ENCODE peak calls at places on chromosomes 2 and 18, in five cellular contexts. One of them, this sample, is unnamed.

GRCh38 chr2:216626875-216627245 is 6.4 kb upstream of the IGFBP2 start:
- DNase-seq in right lobe of liver: no peak
- DNase-seq in pancreas: no peak
- DNase-seq in IMR-90: no peak
- DNase-seq in neural progenitor cell: no peak
- DNase-seq in this sample: no peak

GRCh38 chr18:64747803-64748202 is 598.9 kb upstream of the LINC00305 start:
- DNase-seq in right lobe of liver: no peak
- DNase-seq in pancreas: no peak
- DNase-seq in IMR-90: no peak
- DNase-seq in neural progenitor cell: peak; percentile 39
- DNase-seq in this sample: no peak

GRCh38 chr2:76688732-76689131 is 833.4 kb downstream of the LRRTM4 start:
- DNase-seq in right lobe of liver: no peak
- DNase-seq in pancreas: no peak
- DNase-seq in IMR-90: no peak
- DNase-seq in neural progenitor cell: no peak
- DNase-seq in this sample: no peak

GRCh38 chr2:45134014-45134413 is 124.8 kb upstream of the SIX2 start:
- DNase-seq in right lobe of liver: no peak
- DNase-seq in pancreas: no peak
- DNase-seq in IMR-90: no peak
- DNase-seq in neural progenitor cell: no peak
- DNase-seq in this sample: no peak

GRCh38 chr2:53740170-53740569 is 27.4 kb upstream of the CHAC2 start:
- DNase-seq in right lobe of liver: no peak
- DNase-seq in pancreas: no peak
- DNase-seq in IMR-90: peak; percentile 64
- DNase-seq in neural progenitor cell: peak; percentile 20
- DNase-seq in this sample: no peak

GRCh38 chr2:35428548-35428947 is 927.0 kb upstream of the CRIM1 start:
- DNase-seq in right lobe of liver: no peak
- DNase-seq in pancreas: peak; percentile 30
- DNase-seq in IMR-90: no peak
- DNase-seq in neural progenitor cell: peak; percentile 60
- DNase-seq in this sample: no peak

GRCh38 chr18:25921677-25922421 is 168.6 kb downstream of the SS18 start:
- DNase-seq in right lobe of liver: no peak
- DNase-seq in pancreas: no peak
- DNase-seq in IMR-90: peak; percentile 20
- DNase-seq in neural progenitor cell: peak; percentile 39
- DNase-seq in this sample: no peak

GRCh38 chr18:35478520-35479435 is 19.0 kb downstream of the INO80C start:
- DNase-seq in right lobe of liver: peak; percentile 37
- DNase-seq in pancreas: no peak
- DNase-seq in IMR-90: peak; percentile 86
- DNase-seq in neural progenitor cell: no peak
- DNase-seq in this sample: no peak

GRCh38 chr2:37706784-37707183 is 35.3 kb upstream of the CDC42EP3 start:
- DNase-seq in right lobe of liver: no peak
- DNase-seq in pancreas: no peak
- DNase-seq in IMR-90: no peak
- DNase-seq in neural progenitor cell: no peak
- DNase-seq in this sample: no peak

GRCh38 chr18:10035306-10035991 is 121.6 kb downstream of the VAPA start:
- DNase-seq in right lobe of liver: no peak
- DNase-seq in pancreas: peak; percentile 81
- DNase-seq in IMR-90: no peak
- DNase-seq in neural progenitor cell: no peak
- DNase-seq in this sample: no peak

GRCh38 chr2:21710496-21710895 is 586.7 kb downstream of the TDRD15 start:
- DNase-seq in right lobe of liver: no peak
- DNase-seq in pancreas: no peak
- DNase-seq in IMR-90: no peak
- DNase-seq in neural progenitor cell: no peak
- DNase-seq in this sample: no peak

GRCh38 chr2:8627692-8628085 is 54.2 kb upstream of the ID2 start:
- DNase-seq in right lobe of liver: peak; percentile 76
- DNase-seq in pancreas: no peak
- DNase-seq in IMR-90: no peak
- DNase-seq in neural progenitor cell: no peak
- DNase-seq in this sample: no peak

GRCh38 chr18:37403788-37404187 is 161.8 kb downstream of the CELF4 start:
- DNase-seq in right lobe of liver: no peak
- DNase-seq in pancreas: no peak
- DNase-seq in IMR-90: no peak
- DNase-seq in neural progenitor cell: no peak
- DNase-seq in this sample: no peak

GRCh38 chr2:228689049-228689448 is 507.6 kb upstream of the SPHKAP start:
- DNase-seq in right lobe of liver: no peak
- DNase-seq in pancreas: no peak
- DNase-seq in IMR-90: no peak
- DNase-seq in neural progenitor cell: peak; percentile 80
- DNase-seq in this sample: no peak

GRCh38 chr2:119126650-119127049 is 31.9 kb downstream of the C1QL2 start:
- DNase-seq in right lobe of liver: peak; percentile 41
- DNase-seq in pancreas: no peak
- DNase-seq in IMR-90: no peak
- DNase-seq in neural progenitor cell: peak; percentile 74
- DNase-seq in this sample: no peak

GRCh38 chr2:228417966-228418365 is 236.5 kb upstream of the SPHKAP start:
- DNase-seq in right lobe of liver: no peak
- DNase-seq in pancreas: no peak
- DNase-seq in IMR-90: no peak
- DNase-seq in neural progenitor cell: no peak
- DNase-seq in this sample: no peak

GRCh38 chr2:190815223-190815622 is 65.4 kb upstream of the GLS start:
- DNase-seq in right lobe of liver: no peak
- DNase-seq in pancreas: no peak
- DNase-seq in IMR-90: no peak
- DNase-seq in neural progenitor cell: no peak
- DNase-seq in this sample: no peak

GRCh38 chr2:236998250-236998649 is 87.4 kb upstream of the COPS8 start:
- DNase-seq in right lobe of liver: no peak
- DNase-seq in pancreas: no peak
- DNase-seq in IMR-90: peak; percentile 9
- DNase-seq in neural progenitor cell: no peak
- DNase-seq in this sample: no peak

GRCh38 chr2:142742301-142743214 is 134.9 kb upstream of the KYNU start:
- DNase-seq in right lobe of liver: no peak
- DNase-seq in pancreas: no peak
- DNase-seq in IMR-90: peak; percentile 91
- DNase-seq in neural progenitor cell: no peak
- DNase-seq in this sample: no peak

GRCh38 chr18:2948038-2948437 is 64.9 kb downstream of the LPIN2 start:
- DNase-seq in right lobe of liver: no peak
- DNase-seq in pancreas: peak; percentile 53
- DNase-seq in IMR-90: peak; percentile 58
- DNase-seq in neural progenitor cell: peak; percentile 16
- DNase-seq in this sample: no peak

GRCh38 chr2:43424262-43425207 is 171.3 kb downstream of the THADA start:
- DNase-seq in right lobe of liver: no peak
- DNase-seq in pancreas: no peak
- DNase-seq in IMR-90: no peak
- DNase-seq in neural progenitor cell: no peak
- DNase-seq in this sample: no peak

GRCh38 chr2:161209902-161210301 is 49.7 kb downstream of the TANK start:
- DNase-seq in right lobe of liver: no peak
- DNase-seq in pancreas: no peak
- DNase-seq in IMR-90: no peak
- DNase-seq in neural progenitor cell: no peak
- DNase-seq in this sample: no peak

GRCh38 chr18:30828700-30829099 is 213.8 kb downstream of the DSC3 start:
- DNase-seq in right lobe of liver: no peak
- DNase-seq in pancreas: no peak
- DNase-seq in IMR-90: no peak
- DNase-seq in neural progenitor cell: peak; percentile 18
- DNase-seq in this sample: no peak

GRCh38 chr2:240140511-240140910 is at the start of gene OTOS:
- DNase-seq in right lobe of liver: no peak
- DNase-seq in pancreas: no peak
- DNase-seq in IMR-90: no peak
- DNase-seq in neural progenitor cell: peak; percentile 52
- DNase-seq in this sample: no peak

GRCh38 chr2:144509548-144510205 is 10.2 kb downstream of the ZEB2 start:
- DNase-seq in right lobe of liver: no peak
- DNase-seq in pancreas: no peak
- DNase-seq in IMR-90: no peak
- DNase-seq in neural progenitor cell: no peak
- DNase-seq in this sample: no peak

GRCh38 chr2:41937464-41937861 is 110.4 kb upstream of the PKDCC start:
- DNase-seq in right lobe of liver: no peak
- DNase-seq in pancreas: no peak
- DNase-seq in IMR-90: peak; percentile 41
- DNase-seq in neural progenitor cell: peak; percentile 82
- DNase-seq in this sample: no peak

GRCh38 chr2:55014962-55015939 is 35.0 kb downstream of the RTN4 start:
- DNase-seq in right lobe of liver: no peak
- DNase-seq in pancreas: peak; percentile 25
- DNase-seq in IMR-90: peak; percentile 65
- DNase-seq in neural progenitor cell: peak; percentile 52
- DNase-seq in this sample: peak; percentile 45

GRCh38 chr2:118176601-118177000 is 88.3 kb downstream of the INSIG2 start:
- DNase-seq in right lobe of liver: no peak
- DNase-seq in pancreas: no peak
- DNase-seq in IMR-90: no peak
- DNase-seq in neural progenitor cell: no peak
- DNase-seq in this sample: no peak

GRCh38 chr2:147255812-147256211 is 589.0 kb upstream of the ACVR2A start:
- DNase-seq in right lobe of liver: no peak
- DNase-seq in pancreas: peak; percentile 25
- DNase-seq in IMR-90: no peak
- DNase-seq in neural progenitor cell: peak; percentile 6
- DNase-seq in this sample: no peak

GRCh38 chr2:241258505-241259160 is 56.8 kb downstream of the HDLBP start:
- DNase-seq in right lobe of liver: no peak
- DNase-seq in pancreas: no peak
- DNase-seq in IMR-90: no peak
- DNase-seq in neural progenitor cell: no peak
- DNase-seq in this sample: no peak

GRCh38 chr2:161031516-161031915 is 128.7 kb upstream of the TANK start:
- DNase-seq in right lobe of liver: no peak
- DNase-seq in pancreas: no peak
- DNase-seq in IMR-90: peak; percentile 39
- DNase-seq in neural progenitor cell: no peak
- DNase-seq in this sample: no peak

GRCh38 chr2:12417811-12418210 is 298.9 kb upstream of the TRIB2 start:
- DNase-seq in right lobe of liver: no peak
- DNase-seq in pancreas: no peak
- DNase-seq in IMR-90: no peak
- DNase-seq in neural progenitor cell: no peak
- DNase-seq in this sample: no peak

GRCh38 chr2:12416600-12416999 is 300.1 kb upstream of the TRIB2 start:
- DNase-seq in right lobe of liver: peak; percentile 50
- DNase-seq in pancreas: peak; percentile 27
- DNase-seq in IMR-90: peak; percentile 48
- DNase-seq in neural progenitor cell: peak; percentile 12
- DNase-seq in this sample: peak; percentile 33

DNA sequence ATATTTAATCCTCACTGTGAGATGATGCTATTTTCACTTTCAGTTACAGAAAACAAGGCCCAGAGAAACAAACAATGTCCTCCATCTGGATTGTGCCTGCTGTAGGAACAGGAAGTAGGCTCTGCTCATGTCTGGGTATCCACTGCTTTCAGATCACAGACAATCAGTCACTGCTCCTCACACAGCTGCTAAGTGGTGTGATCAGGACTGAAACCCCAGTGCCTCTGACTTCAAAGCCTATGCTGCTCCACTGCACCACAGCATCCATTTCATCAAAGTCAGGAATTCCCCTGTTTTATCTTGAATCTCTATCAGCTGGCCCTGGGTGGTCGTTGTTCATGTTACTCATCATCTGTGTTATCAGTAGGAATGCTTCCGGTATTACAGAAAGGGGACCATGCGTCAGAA is 303.8 kb upstream of the TRIB2 start:
- DNase-seq in right lobe of liver: no peak
- DNase-seq in pancreas: no peak
- DNase-seq in IMR-90: peak; percentile 81
- DNase-seq in neural progenitor cell: no peak
- DNase-seq in this sample: no peak
- TF ChIP-seq CTCF in right lobe of liver: no peak
- TF ChIP-seq CTCF in pancreas: no peak
- TF ChIP-seq CTCF in IMR-90: no peak
- TF ChIP-seq CTCF in neural progenitor cell: no peak
- TF ChIP-seq CTCF in this sample: no peak

GRCh38 chr2:26300234-26300641 is 45.7 kb upstream of the SELENOI start:
- DNase-seq in right lobe of liver: no peak
- DNase-seq in pancreas: no peak
- DNase-seq in IMR-90: peak; percentile 28
- DNase-seq in neural progenitor cell: no peak
- DNase-seq in this sample: no peak
- H3K27me3 ChIP-seq in right lobe of liver: no peaks in the 10 kb centered on the region
- H3K27me3 ChIP-seq in pancreas: no peaks in the 10 kb centered on the region
- H3K27me3 ChIP-seq in IMR-90: no peaks in the 10 kb centered on the region
- H3K27me3 ChIP-seq in neural progenitor cell: peaks cover 26% of the 10 kb centered on the region
- H3K27me3 ChIP-seq in this sample: no peaks in the 10 kb centered on the region

GRCh38 chr18:40938615-40939014 is 1016.4 kb upstream of the PIK3C3 start:
- DNase-seq in right lobe of liver: no peak
- DNase-seq in pancreas: no peak
- DNase-seq in IMR-90: no peak
- DNase-seq in neural progenitor cell: no peak
- DNase-seq in this sample: no peak

GRCh38 chr18:40939636-40940035 is 1015.4 kb upstream of the PIK3C3 start:
- DNase-seq in right lobe of liver: no peak
- DNase-seq in pancreas: no peak
- DNase-seq in IMR-90: no peak
- DNase-seq in neural progenitor cell: peak; percentile 15
- DNase-seq in this sample: no peak

GRCh38 chr18:40937386-40937785 is 1017.6 kb upstream of the PIK3C3 start:
- DNase-seq in right lobe of liver: no peak
- DNase-seq in pancreas: no peak
- DNase-seq in IMR-90: peak; percentile 14
- DNase-seq in neural progenitor cell: no peak
- DNase-seq in this sample: no peak

GRCh38 chr18:40932862-40933261 is 1022.2 kb upstream of the PIK3C3 start:
- DNase-seq in right lobe of liver: no peak
- DNase-seq in pancreas: no peak
- DNase-seq in IMR-90: no peak
- DNase-seq in neural progenitor cell: no peak
- DNase-seq in this sample: no peak

GRCh38 chr18:40935423-40935822 is 1019.6 kb upstream of the PIK3C3 start:
- DNase-seq in right lobe of liver: no peak
- DNase-seq in pancreas: no peak
- DNase-seq in IMR-90: peak; percentile 15
- DNase-seq in neural progenitor cell: peak; percentile 57
- DNase-seq in this sample: no peak
- TF ChIP-seq CTCF in right lobe of liver: peak; percentile 56
- TF ChIP-seq CTCF in pancreas: no peak
- TF ChIP-seq CTCF in IMR-90: peak; percentile 30
- TF ChIP-seq CTCF in neural progenitor cell: peak; percentile 68
- TF ChIP-seq CTCF in this sample: no peak

DNA sequence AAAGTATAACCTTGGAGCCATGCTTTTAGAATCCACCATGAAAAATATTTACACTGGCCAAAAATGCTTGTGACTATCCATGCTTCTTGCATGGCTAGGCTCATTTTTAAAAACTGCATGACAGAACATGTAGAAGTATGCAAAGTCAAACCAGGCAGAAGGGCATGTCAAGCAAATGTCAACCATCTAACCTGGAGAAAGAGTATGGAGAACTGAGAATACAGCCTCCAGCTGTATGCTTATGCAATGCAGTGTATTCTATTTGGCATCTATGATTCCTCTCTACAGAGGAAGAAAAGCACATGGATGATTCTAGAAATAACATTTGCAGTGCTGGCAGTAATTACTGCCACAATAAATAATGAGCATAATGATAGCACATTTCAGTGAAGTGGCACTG is 87.3 kb upstream of the CCDC141 start:
- DNase-seq in right lobe of liver: no peak
- DNase-seq in pancreas: no peak
- DNase-seq in IMR-90: no peak
- DNase-seq in neural progenitor cell: no peak
- DNase-seq in this sample: no peak
- H3K27me3 ChIP-seq in right lobe of liver: no peaks in the 10 kb centered on the region
- H3K27me3 ChIP-seq in pancreas: no peaks in the 10 kb centered on the region
- H3K27me3 ChIP-seq in IMR-90: no peaks in the 10 kb centered on the region
- H3K27me3 ChIP-seq in neural progenitor cell: no peaks in the 10 kb centered on the region
- H3K27me3 ChIP-seq in this sample: no peaks in the 10 kb centered on the region